ENCODE peak calls at places on chromosomes 12 and 14, in seven cellular contexts. T, O, B, M, A, Z and X are unnamed samples.

GRCh38 chr14:22313172-22313801 is 275.7 kb downstream of the DAD1 start:
- DNase-seq in T (no peak), O (no peak), B (no peak), M (no peak), A (no peak), Z (no peak), X (no peak)

GRCh38 chr12:9243999-9244649 is 35.9 kb upstream of the PZP start:
- DNase-seq in T (no peak), O (no peak), B (no peak), M (no peak), A (no peak), Z (no peak), X (no peak)

GRCh38 chr12:78767264-78767981 is 97.2 kb upstream of the SYT1 start:
- DNase-seq in T (no peak), O (no peak), B (no peak), M (no peak), A (no peak), Z (no peak), X (no peak)

GRCh38 chr14:98773814-98774213 is 498.2 kb downstream of the BCL11B start:
- DNase-seq in T (no peak), O (no peak), B (no peak), M (no peak), A (no peak), Z (no peak), X (no peak)

GRCh38 chr14:29489911-29490310 is 437.7 kb downstream of the PRKD1 start:
- DNase-seq in T (no peak), O (no peak), B (no peak), M (no peak), A (no peak), Z (no peak), X (no peak)

GRCh38 chr14:76236172-76237130 is 84.7 kb downstream of the GPATCH2L start:
- DNase-seq in T (no peak), O (no peak), B (no peak), M (no peak), A (no peak), Z (no peak), X (peak)

GRCh38 chr14:61661471-61661988 is 33.8 kb upstream of the HIF1A start:
- DNase-seq in T (no peak), O (no peak), B (peak), M (no peak), A (peak), Z (peak), X (peak)

GRCh38 chr12:82682326-82682725 is 4.4 kb upstream of the TMTC2 start:
- DNase-seq in T (no peak), O (no peak), B (no peak), M (no peak), A (no peak), Z (no peak), X (no peak)

GRCh38 chr12:49413796-49414195 is 46.5 kb downstream of the SPATS2 start:
- DNase-seq in T (no peak), O (no peak), B (peak), M (no peak), A (no peak), Z (no peak), X (no peak)

GRCh38 chr14:92783813-92784431 is 10.2 kb upstream of the GOLGA5 start:
- DNase-seq in T (no peak), O (no peak), B (peak), M (no peak), A (peak), Z (peak), X (peak)

GRCh38 chr12:52280796-52281560 is 6.5 kb downstream of the KRT86 start:
- DNase-seq in T (no peak), O (peak), B (peak), M (no peak), A (peak), Z (peak), X (no peak)

GRCh38 chr12:66693901-66694513 is 15.1 kb upstream of the GRIP1 start:
- DNase-seq in T (peak), O (no peak), B (peak), M (no peak), A (peak), Z (peak), X (peak)

GRCh38 chr12:41521872-41522379 is 333.8 kb downstream of the PDZRN4 start:
- DNase-seq in T (no peak), O (no peak), B (peak), M (no peak), A (peak), Z (peak), X (peak)

GRCh38 chr12:823043-823698 is 70.8 kb downstream of the WNK1 start:
- DNase-seq in T (no peak), O (no peak), B (no peak), M (no peak), A (no peak), Z (no peak), X (peak)

GRCh38 chr12:820336-820735 is 68.0 kb downstream of the WNK1 start:
- DNase-seq in T (no peak), O (no peak), B (no peak), M (no peak), A (no peak), Z (no peak), X (no peak)

GRCh38 chr12:817941-818600 is 65.7 kb downstream of the WNK1 start:
- DNase-seq in T (no peak), O (no peak), B (no peak), M (no peak), A (no peak), Z (no peak), X (no peak)

GRCh38 chr12:818733-819132 is 66.4 kb downstream of the WNK1 start:
- DNase-seq in T (no peak), O (no peak), B (peak), M (no peak), A (no peak), Z (no peak), X (no peak)
- TF ChIP-seq CTCF in T (no peak), O (peak), B (no peak), M (no peak), A (peak), Z (no peak), X (no peak)

GRCh38 chr12:56486694-56487093 is 1.3 kb downstream of the GLS2 start:
- DNase-seq in T (no peak), O (no peak), B (no peak), M (no peak), A (no peak), Z (no peak), X (no peak)

GRCh38 chr12:56484566-56484965 is 3.4 kb downstream of the GLS2 start:
- DNase-seq in T (no peak), O (no peak), B (no peak), M (no peak), A (no peak), Z (no peak), X (no peak)

GRCh38 chr12:56487448-56488040 is 417 bp downstream of the GLS2 start:
- DNase-seq in T (peak), O (no peak), B (peak), M (peak), A (no peak), Z (no peak), X (peak)

GRCh38 chr12:56488041-56488955 is at the start of gene GLS2:
- DNase-seq in T (peak), O (no peak), B (peak), M (peak), A (peak), Z (peak), X (peak)
- TF ChIP-seq CTCF in T (no peak), O (no peak), B (no peak), M (no peak), A (no peak), Z (no peak), X (no peak)

GRCh38 chr12:99390707-99391106 is 256.8 kb upstream of the GARIN6 start:
- DNase-seq in T (peak), O (no peak), B (peak), M (peak), A (peak), Z (no peak), X (peak)
- TF ChIP-seq CTCF in T (peak), O (peak), B (peak), M (no peak), A (peak), Z (peak), X (peak)

GRCh38 chr14:68926236-68926635 is 52.9 kb downstream of the ACTN1 start:
- DNase-seq in T (no peak), O (no peak), B (no peak), M (no peak), A (no peak), Z (no peak), X (no peak)
- TF ChIP-seq CTCF in T (no peak), O (peak), B (peak), M (no peak), A (peak), Z (peak), X (no peak)

GRCh38 chr12:120236124-120236398 is 29.5 kb downstream of the PXN start:
- DNase-seq in T (no peak), O (no peak), B (no peak), M (no peak), A (no peak), Z (no peak), X (no peak)

GRCh38 chr12:120238224-120238616 is 27.3 kb downstream of the PXN start:
- DNase-seq in T (no peak), O (no peak), B (no peak), M (no peak), A (no peak), Z (no peak), X (no peak)

GRCh38 chr12:120231316-120232011 is 30.6 kb upstream of the RPLP0 start:
- DNase-seq in T (no peak), O (peak), B (peak), M (no peak), A (peak), Z (peak), X (no peak)

GRCh38 chr12:120235369-120236123 is 30.0 kb downstream of the PXN start:
- DNase-seq in T (peak), O (no peak), B (no peak), M (no peak), A (no peak), Z (no peak), X (no peak)

GRCh38 chr12:120234643-120235368 is 30.7 kb downstream of the PXN start:
- DNase-seq in T (peak), O (peak), B (peak), M (peak), A (peak), Z (peak), X (no peak)
- TF ChIP-seq CTCF in T (peak), O (peak), B (peak), M (peak), A (peak), Z (peak), X (peak)

GRCh38 chr12:77686760-77687159 is 143.9 kb upstream of the NAV3 start:
- DNase-seq in T (no peak), O (no peak), B (no peak), M (no peak), A (peak), Z (peak), X (no peak)
- TF ChIP-seq CTCF in T (no peak), O (no peak), B (no peak), M (no peak), A (peak), Z (peak), X (no peak)

DNA sequence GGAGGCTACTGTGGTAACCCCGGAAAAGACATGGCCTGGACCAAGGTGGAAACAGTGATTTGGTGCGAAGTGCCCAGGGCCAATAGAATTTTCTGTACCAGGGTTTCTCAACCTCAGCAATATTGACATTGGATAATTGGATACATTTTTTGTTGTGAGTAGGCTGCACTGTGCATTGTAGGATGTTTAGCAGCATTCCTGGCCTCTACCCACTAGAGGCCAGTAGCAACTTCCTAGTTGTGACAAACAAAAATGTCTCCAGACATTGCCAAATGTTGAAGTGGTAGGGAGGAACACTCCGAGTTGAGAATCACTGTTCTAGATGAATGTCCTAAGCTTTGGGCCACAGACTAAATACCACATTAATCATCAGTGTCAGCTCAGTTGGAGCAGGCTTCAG is 6.2 kb upstream of the CGRRF1 start:
- DNase-seq in T (no peak), O (no peak), B (peak), M (no peak), A (peak), Z (no peak), X (no peak)
- TF ChIP-seq CTCF in T (peak), O (peak), B (no peak), M (no peak), A (peak), Z (peak), X (peak)

GRCh38 chr12:46111727-46112126 is 121.4 kb upstream of the SCAF11 start:
- DNase-seq in T (no peak), O (no peak), B (no peak), M (no peak), A (no peak), Z (no peak), X (no peak)

GRCh38 chr12:46108721-46109120 is 118.3 kb upstream of the SCAF11 start:
- DNase-seq in T (no peak), O (no peak), B (no peak), M (no peak), A (no peak), Z (no peak), X (peak)

GRCh38 chr12:46110928-46111699 is 120.7 kb upstream of the SCAF11 start:
- DNase-seq in T (no peak), O (no peak), B (no peak), M (no peak), A (no peak), Z (no peak), X (no peak)

GRCh38 chr12:46109343-46110219 is 119.2 kb upstream of the SCAF11 start:
- DNase-seq in T (no peak), O (no peak), B (no peak), M (no peak), A (no peak), Z (no peak), X (no peak)

GRCh38 chr12:46110220-46110700 is 119.9 kb upstream of the SCAF11 start:
- DNase-seq in T (no peak), O (no peak), B (peak), M (no peak), A (no peak), Z (no peak), X (no peak)
- TF ChIP-seq CTCF in T (no peak), O (no peak), B (no peak), M (no peak), A (no peak), Z (no peak), X (no peak)

GRCh38 chr14:104882991-104883660 is 18.1 kb downstream of the CEP170B start:
- DNase-seq in T (no peak), O (no peak), B (no peak), M (peak), A (no peak), Z (no peak), X (no peak)

GRCh38 chr14:104885973-104886689 is 21.1 kb downstream of the CEP170B start:
- DNase-seq in T (no peak), O (no peak), B (no peak), M (peak), A (no peak), Z (no peak), X (no peak)

GRCh38 chr14:104886690-104887622 is 21.9 kb downstream of the CEP170B start:
- DNase-seq in T (no peak), O (no peak), B (no peak), M (peak), A (no peak), Z (no peak), X (no peak)

GRCh38 chr14:104883681-104884361 is 18.8 kb downstream of the CEP170B start:
- DNase-seq in T (no peak), O (no peak), B (no peak), M (peak), A (no peak), Z (no peak), X (no peak)

GRCh38 chr14:104885031-104885972 is 20.2 kb downstream of the CEP170B start:
- DNase-seq in T (no peak), O (no peak), B (no peak), M (peak), A (no peak), Z (no peak), X (no peak)
- TF ChIP-seq CTCF in T (no peak), O (no peak), B (no peak), M (no peak), A (no peak), Z (no peak), X (no peak)